ENCODE peak calls at places on chromosomes 5 and 9, in ten cellular contexts. One of them, this sample, is unnamed.

GRCh38 chr9:127149010-127149409 is 26.6 kb upstream of the ANGPTL2 start:
- DNase-seq in activated CD8-positive, alpha-beta memory T cell treated with anti-CD3 and anti-CD28 coated beads, Interleukin-2, amount 50 U/mL, for 48 hours: no peak
- DNase-seq in PC-3: no peak
- DNase-seq in Panc1: no peak
- DNase-seq in foreskin melanocyte: no peak
- DNase-seq in stimulated activated CD4-positive, alpha-beta T cell treated with anti-CD3 and anti-CD28 coated beads, Interleukin-12 subunit alpha, Interleukin-12 subunit beta, amount 100 ng/mL, for 4 hours: no peak
- DNase-seq in T-cell: no peak
- DNase-seq in islet precursor cell: peak
- DNase-seq in dermis microvascular lymphatic vessel endothelial cell: no peak
- DNase-seq in psoas muscle: no peak
- DNase-seq in this sample: no peak

GRCh38 chr9:90523953-90524352 is 118.7 kb downstream of the DIRAS2 start:
- DNase-seq in stimulated activated CD4-positive, alpha-beta T cell treated with anti-CD3 and anti-CD28 coated beads, Interleukin-12 subunit alpha, Interleukin-12 subunit beta, amount 100 ng/mL, for 4 hours: no peak
- DNase-seq in foreskin melanocyte: no peak
- DNase-seq in Panc1: no peak
- DNase-seq in dermis microvascular lymphatic vessel endothelial cell: no peak
- DNase-seq in T-cell: no peak
- DNase-seq in islet precursor cell: no peak
- DNase-seq in activated CD8-positive, alpha-beta memory T cell treated with anti-CD3 and anti-CD28 coated beads, Interleukin-2, amount 50 U/mL, for 48 hours: no peak
- DNase-seq in PC-3: no peak
- DNase-seq in psoas muscle: no peak
- DNase-seq in this sample: no peak

GRCh38 chr5:131634666-131634995 is 398 bp downstream of the RAPGEF6 start:
- DNase-seq in islet precursor cell: peak
- DNase-seq in psoas muscle: no peak
- DNase-seq in T-cell: peak
- DNase-seq in dermis microvascular lymphatic vessel endothelial cell: peak
- DNase-seq in PC-3: peak
- DNase-seq in Panc1: no peak
- DNase-seq in stimulated activated CD4-positive, alpha-beta T cell treated with anti-CD3 and anti-CD28 coated beads, Interleukin-12 subunit alpha, Interleukin-12 subunit beta, amount 100 ng/mL, for 4 hours: peak
- DNase-seq in activated CD8-positive, alpha-beta memory T cell treated with anti-CD3 and anti-CD28 coated beads, Interleukin-2, amount 50 U/mL, for 48 hours: peak
- DNase-seq in foreskin melanocyte: no peak
- DNase-seq in this sample: peak

GRCh38 chr9:14924821-14925220 is 14.6 kb upstream of the FREM1 start:
- DNase-seq in psoas muscle: no peak
- DNase-seq in activated CD8-positive, alpha-beta memory T cell treated with anti-CD3 and anti-CD28 coated beads, Interleukin-2, amount 50 U/mL, for 48 hours: no peak
- DNase-seq in PC-3: no peak
- DNase-seq in stimulated activated CD4-positive, alpha-beta T cell treated with anti-CD3 and anti-CD28 coated beads, Interleukin-12 subunit alpha, Interleukin-12 subunit beta, amount 100 ng/mL, for 4 hours: no peak
- DNase-seq in dermis microvascular lymphatic vessel endothelial cell: no peak
- DNase-seq in islet precursor cell: no peak
- DNase-seq in T-cell: no peak
- DNase-seq in foreskin melanocyte: no peak
- DNase-seq in Panc1: no peak
- DNase-seq in this sample: no peak

GRCh38 chr5:90169078-90169477 is 240.5 kb downstream of the CETN3 start:
- DNase-seq in stimulated activated CD4-positive, alpha-beta T cell treated with anti-CD3 and anti-CD28 coated beads, Interleukin-12 subunit alpha, Interleukin-12 subunit beta, amount 100 ng/mL, for 4 hours: no peak
- DNase-seq in foreskin melanocyte: no peak
- DNase-seq in psoas muscle: no peak
- DNase-seq in islet precursor cell: no peak
- DNase-seq in PC-3: no peak
- DNase-seq in T-cell: no peak
- DNase-seq in Panc1: no peak
- DNase-seq in dermis microvascular lymphatic vessel endothelial cell: no peak
- DNase-seq in activated CD8-positive, alpha-beta memory T cell treated with anti-CD3 and anti-CD28 coated beads, Interleukin-2, amount 50 U/mL, for 48 hours: no peak
- DNase-seq in this sample: no peak

GRCh38 chr5:175873090-175873454 is 1.7 kb downstream of the CPLX2 start:
- DNase-seq in foreskin melanocyte: no peak
- DNase-seq in islet precursor cell: peak
- DNase-seq in PC-3: no peak
- DNase-seq in dermis microvascular lymphatic vessel endothelial cell: no peak
- DNase-seq in activated CD8-positive, alpha-beta memory T cell treated with anti-CD3 and anti-CD28 coated beads, Interleukin-2, amount 50 U/mL, for 48 hours: peak
- DNase-seq in psoas muscle: no peak
- DNase-seq in stimulated activated CD4-positive, alpha-beta T cell treated with anti-CD3 and anti-CD28 coated beads, Interleukin-12 subunit alpha, Interleukin-12 subunit beta, amount 100 ng/mL, for 4 hours: no peak
- DNase-seq in T-cell: no peak
- DNase-seq in Panc1: no peak
- DNase-seq in this sample: no peak

GRCh38 chr5:113989278-113989912 is 372.5 kb upstream of the KCNN2 start:
- DNase-seq in T-cell: no peak
- DNase-seq in PC-3: peak
- DNase-seq in stimulated activated CD4-positive, alpha-beta T cell treated with anti-CD3 and anti-CD28 coated beads, Interleukin-12 subunit alpha, Interleukin-12 subunit beta, amount 100 ng/mL, for 4 hours: no peak
- DNase-seq in psoas muscle: no peak
- DNase-seq in dermis microvascular lymphatic vessel endothelial cell: peak
- DNase-seq in Panc1: no peak
- DNase-seq in islet precursor cell: no peak
- DNase-seq in foreskin melanocyte: no peak
- DNase-seq in activated CD8-positive, alpha-beta memory T cell treated with anti-CD3 and anti-CD28 coated beads, Interleukin-2, amount 50 U/mL, for 48 hours: no peak
- DNase-seq in this sample: no peak

GRCh38 chr5:141050622-141051525 is at the start of gene PCDHB1:
- DNase-seq in psoas muscle: no peak
- DNase-seq in foreskin melanocyte: no peak
- DNase-seq in PC-3: peak
- DNase-seq in islet precursor cell: peak
- DNase-seq in dermis microvascular lymphatic vessel endothelial cell: no peak
- DNase-seq in activated CD8-positive, alpha-beta memory T cell treated with anti-CD3 and anti-CD28 coated beads, Interleukin-2, amount 50 U/mL, for 48 hours: no peak
- DNase-seq in stimulated activated CD4-positive, alpha-beta T cell treated with anti-CD3 and anti-CD28 coated beads, Interleukin-12 subunit alpha, Interleukin-12 subunit beta, amount 100 ng/mL, for 4 hours: no peak
- DNase-seq in Panc1: no peak
- DNase-seq in T-cell: no peak
- DNase-seq in this sample: no peak

GRCh38 chr5:140108093-140109049 is 5.5 kb upstream of the PURA start:
- DNase-seq in foreskin melanocyte: no peak
- DNase-seq in psoas muscle: peak
- DNase-seq in islet precursor cell: peak
- DNase-seq in T-cell: peak
- DNase-seq in stimulated activated CD4-positive, alpha-beta T cell treated with anti-CD3 and anti-CD28 coated beads, Interleukin-12 subunit alpha, Interleukin-12 subunit beta, amount 100 ng/mL, for 4 hours: no peak
- DNase-seq in activated CD8-positive, alpha-beta memory T cell treated with anti-CD3 and anti-CD28 coated beads, Interleukin-2, amount 50 U/mL, for 48 hours: peak
- DNase-seq in Panc1: no peak
- DNase-seq in PC-3: peak
- DNase-seq in dermis microvascular lymphatic vessel endothelial cell: no peak
- DNase-seq in this sample: peak

GRCh38 chr9:38362912-38363588 is 29.5 kb upstream of the ALDH1B1 start:
- DNase-seq in dermis microvascular lymphatic vessel endothelial cell: peak
- DNase-seq in T-cell: no peak
- DNase-seq in PC-3: peak
- DNase-seq in islet precursor cell: no peak
- DNase-seq in activated CD8-positive, alpha-beta memory T cell treated with anti-CD3 and anti-CD28 coated beads, Interleukin-2, amount 50 U/mL, for 48 hours: no peak
- DNase-seq in foreskin melanocyte: no peak
- DNase-seq in stimulated activated CD4-positive, alpha-beta T cell treated with anti-CD3 and anti-CD28 coated beads, Interleukin-12 subunit alpha, Interleukin-12 subunit beta, amount 100 ng/mL, for 4 hours: no peak
- DNase-seq in Panc1: peak
- DNase-seq in psoas muscle: no peak
- DNase-seq in this sample: no peak

GRCh38 chr5:143308726-143309125 is 94.8 kb downstream of the NR3C1 start:
- DNase-seq in dermis microvascular lymphatic vessel endothelial cell: no peak
- DNase-seq in psoas muscle: no peak
- DNase-seq in PC-3: no peak
- DNase-seq in islet precursor cell: no peak
- DNase-seq in T-cell: no peak
- DNase-seq in activated CD8-positive, alpha-beta memory T cell treated with anti-CD3 and anti-CD28 coated beads, Interleukin-2, amount 50 U/mL, for 48 hours: no peak
- DNase-seq in stimulated activated CD4-positive, alpha-beta T cell treated with anti-CD3 and anti-CD28 coated beads, Interleukin-12 subunit alpha, Interleukin-12 subunit beta, amount 100 ng/mL, for 4 hours: no peak
- DNase-seq in Panc1: no peak
- DNase-seq in foreskin melanocyte: no peak
- DNase-seq in this sample: no peak

GRCh38 chr5:72255670-72256069 is 64.4 kb downstream of the MRPS27 start:
- DNase-seq in foreskin melanocyte: no peak
- DNase-seq in PC-3: no peak
- DNase-seq in activated CD8-positive, alpha-beta memory T cell treated with anti-CD3 and anti-CD28 coated beads, Interleukin-2, amount 50 U/mL, for 48 hours: no peak
- DNase-seq in T-cell: no peak
- DNase-seq in psoas muscle: no peak
- DNase-seq in Panc1: no peak
- DNase-seq in stimulated activated CD4-positive, alpha-beta T cell treated with anti-CD3 and anti-CD28 coated beads, Interleukin-12 subunit alpha, Interleukin-12 subunit beta, amount 100 ng/mL, for 4 hours: no peak
- DNase-seq in dermis microvascular lymphatic vessel endothelial cell: no peak
- DNase-seq in islet precursor cell: no peak
- DNase-seq in this sample: no peak

GRCh38 chr5:132273631-132274030 is 16.1 kb downstream of the PDLIM4 start:
- DNase-seq in PC-3: no peak
- DNase-seq in stimulated activated CD4-positive, alpha-beta T cell treated with anti-CD3 and anti-CD28 coated beads, Interleukin-12 subunit alpha, Interleukin-12 subunit beta, amount 100 ng/mL, for 4 hours: no peak
- DNase-seq in activated CD8-positive, alpha-beta memory T cell treated with anti-CD3 and anti-CD28 coated beads, Interleukin-2, amount 50 U/mL, for 48 hours: no peak
- DNase-seq in psoas muscle: no peak
- DNase-seq in Panc1: no peak
- DNase-seq in foreskin melanocyte: no peak
- DNase-seq in islet precursor cell: peak
- DNase-seq in T-cell: no peak
- DNase-seq in dermis microvascular lymphatic vessel endothelial cell: no peak
- DNase-seq in this sample: no peak

GRCh38 chr5:98769256-98770157 is 4.0 kb upstream of the RGMB start:
- DNase-seq in PC-3: peak
- DNase-seq in dermis microvascular lymphatic vessel endothelial cell: no peak
- DNase-seq in activated CD8-positive, alpha-beta memory T cell treated with anti-CD3 and anti-CD28 coated beads, Interleukin-2, amount 50 U/mL, for 48 hours: peak
- DNase-seq in Panc1: no peak
- DNase-seq in psoas muscle: peak
- DNase-seq in foreskin melanocyte: no peak
- DNase-seq in stimulated activated CD4-positive, alpha-beta T cell treated with anti-CD3 and anti-CD28 coated beads, Interleukin-12 subunit alpha, Interleukin-12 subunit beta, amount 100 ng/mL, for 4 hours: peak
- DNase-seq in T-cell: no peak
- DNase-seq in islet precursor cell: peak
- DNase-seq in this sample: no peak

GRCh38 chr5:112186401-112186990 is 232.6 kb downstream of the EPB41L4A start:
- DNase-seq in stimulated activated CD4-positive, alpha-beta T cell treated with anti-CD3 and anti-CD28 coated beads, Interleukin-12 subunit alpha, Interleukin-12 subunit beta, amount 100 ng/mL, for 4 hours: no peak
- DNase-seq in T-cell: no peak
- DNase-seq in islet precursor cell: no peak
- DNase-seq in foreskin melanocyte: peak
- DNase-seq in psoas muscle: no peak
- DNase-seq in activated CD8-positive, alpha-beta memory T cell treated with anti-CD3 and anti-CD28 coated beads, Interleukin-2, amount 50 U/mL, for 48 hours: no peak
- DNase-seq in PC-3: peak
- DNase-seq in Panc1: no peak
- DNase-seq in dermis microvascular lymphatic vessel endothelial cell: peak
- DNase-seq in this sample: peak